ENCODE peak calls at places on chromosome 10, in eight cellular contexts. One of them, this sample, is unnamed.

GRCh38 chr10:3460420-3461128 is 288.0 kb upstream of the PITRM1 start:
- DNase-seq in astrocyte of the cerebellum: no peak
- DNase-seq in PC-9: no peak
- DNase-seq in WERI-Rb-1: no peak
- DNase-seq in AG10803: no peak
- DNase-seq in mesendoderm: no peak
- DNase-seq in SJSA1: peak
- DNase-seq in heart left ventricle: no peak
- DNase-seq in this sample: no peak

GRCh38 chr10:8398771-8399170 is 344.3 kb downstream of the GATA3 start:
- DNase-seq in heart left ventricle: no peak
- DNase-seq in AG10803: no peak
- DNase-seq in WERI-Rb-1: no peak
- DNase-seq in PC-9: no peak
- DNase-seq in astrocyte of the cerebellum: no peak
- DNase-seq in SJSA1: no peak
- DNase-seq in mesendoderm: no peak
- DNase-seq in this sample: no peak

GRCh38 chr10:42985436-42986316 is 91.2 kb upstream of the RET start:
- DNase-seq in PC-9: no peak
- DNase-seq in WERI-Rb-1: no peak
- DNase-seq in mesendoderm: no peak
- DNase-seq in astrocyte of the cerebellum: no peak
- DNase-seq in heart left ventricle: no peak
- DNase-seq in SJSA1: peak
- DNase-seq in AG10803: no peak
- DNase-seq in this sample: no peak

GRCh38 chr10:110863361-110863760 is 8.4 kb upstream of the PDCD4 start:
- DNase-seq in PC-9: no peak
- DNase-seq in astrocyte of the cerebellum: no peak
- DNase-seq in WERI-Rb-1: no peak
- DNase-seq in heart left ventricle: no peak
- DNase-seq in SJSA1: no peak
- DNase-seq in mesendoderm: no peak
- DNase-seq in AG10803: peak
- DNase-seq in this sample: no peak

GRCh38 chr10:49521062-49521461 is 17.9 kb downstream of the ERCC6 start:
- DNase-seq in SJSA1: no peak
- DNase-seq in heart left ventricle: no peak
- DNase-seq in mesendoderm: no peak
- DNase-seq in WERI-Rb-1: no peak
- DNase-seq in astrocyte of the cerebellum: no peak
- DNase-seq in PC-9: no peak
- DNase-seq in AG10803: no peak
- DNase-seq in this sample: no peak

GRCh38 chr10:22379059-22379458 is 33.8 kb downstream of the SPAG6 start:
- DNase-seq in astrocyte of the cerebellum: no peak
- DNase-seq in mesendoderm: no peak
- DNase-seq in SJSA1: no peak
- DNase-seq in WERI-Rb-1: no peak
- DNase-seq in heart left ventricle: no peak
- DNase-seq in AG10803: no peak
- DNase-seq in PC-9: no peak
- DNase-seq in this sample: no peak

GRCh38 chr10:75765705-75766104 is 334.3 kb downstream of the LRMDA start:
- DNase-seq in mesendoderm: no peak
- DNase-seq in PC-9: no peak
- DNase-seq in AG10803: no peak
- DNase-seq in WERI-Rb-1: no peak
- DNase-seq in astrocyte of the cerebellum: no peak
- DNase-seq in heart left ventricle: no peak
- DNase-seq in SJSA1: no peak
- DNase-seq in this sample: no peak

GRCh38 chr10:85682621-85683020 is 684.0 kb downstream of the GRID1 start:
- DNase-seq in mesendoderm: no peak
- DNase-seq in astrocyte of the cerebellum: no peak
- DNase-seq in heart left ventricle: no peak
- DNase-seq in PC-9: no peak
- DNase-seq in SJSA1: no peak
- DNase-seq in AG10803: no peak
- DNase-seq in WERI-Rb-1: no peak
- DNase-seq in this sample: no peak

GRCh38 chr10:93436577-93436976 is 45.6 kb downstream of the MYOF start:
- DNase-seq in astrocyte of the cerebellum: peak
- DNase-seq in SJSA1: peak
- DNase-seq in mesendoderm: peak
- DNase-seq in AG10803: peak
- DNase-seq in WERI-Rb-1: no peak
- DNase-seq in heart left ventricle: peak
- DNase-seq in PC-9: peak
- DNase-seq in this sample: peak

GRCh38 chr10:124736491-124737136 is 7.6 kb downstream of the FAM53B start:
- DNase-seq in astrocyte of the cerebellum: no peak
- DNase-seq in AG10803: peak
- DNase-seq in heart left ventricle: peak
- DNase-seq in PC-9: no peak
- DNase-seq in WERI-Rb-1: peak
- DNase-seq in mesendoderm: no peak
- DNase-seq in SJSA1: peak
- DNase-seq in this sample: no peak

GRCh38 chr10:113745374-113745773 is 6.1 kb upstream of the PLEKHS1 start:
- DNase-seq in astrocyte of the cerebellum: no peak
- DNase-seq in SJSA1: no peak
- DNase-seq in WERI-Rb-1: no peak
- DNase-seq in heart left ventricle: no peak
- DNase-seq in PC-9: no peak
- DNase-seq in mesendoderm: no peak
- DNase-seq in AG10803: no peak
- DNase-seq in this sample: no peak

GRCh38 chr10:103916254-103916653 is 1.7 kb downstream of the STN1 start:
- DNase-seq in PC-9: no peak
- DNase-seq in SJSA1: no peak
- DNase-seq in AG10803: no peak
- DNase-seq in WERI-Rb-1: no peak
- DNase-seq in astrocyte of the cerebellum: no peak
- DNase-seq in mesendoderm: no peak
- DNase-seq in heart left ventricle: no peak
- DNase-seq in this sample: no peak
- H3K4me3 ChIP-seq in PC-9: peak
- H3K4me3 ChIP-seq in SJSA1: no peak
- H3K4me3 ChIP-seq in AG10803: no peak
- H3K4me3 ChIP-seq in WERI-Rb-1: no peak
- H3K4me3 ChIP-seq in astrocyte of the cerebellum: peak
- H3K4me3 ChIP-seq in mesendoderm: no peak
- H3K4me3 ChIP-seq in heart left ventricle: peak
- H3K4me3 ChIP-seq in this sample: peak

DNA sequence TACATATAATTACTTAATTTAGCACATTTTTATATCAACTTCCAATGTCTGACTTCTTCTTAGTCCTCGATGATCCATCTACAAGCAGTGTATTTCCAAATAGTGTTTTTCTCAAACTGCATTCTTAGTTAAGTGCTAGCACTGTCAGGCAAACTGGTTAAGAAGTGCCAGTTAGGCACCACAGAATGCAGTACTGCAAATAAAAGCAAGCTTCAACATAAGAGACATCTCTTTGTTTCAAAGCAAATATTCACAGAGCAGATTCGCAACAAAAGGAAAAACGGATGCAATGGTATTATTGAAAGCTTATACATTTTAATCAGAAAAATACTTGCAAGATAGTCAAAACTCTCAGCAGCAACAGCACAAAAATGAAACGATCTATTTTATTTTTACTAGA is 82.2 kb downstream of the FGFR2 start:
- DNase-seq in mesendoderm: no peak
- DNase-seq in AG10803: no peak
- DNase-seq in astrocyte of the cerebellum: no peak
- DNase-seq in SJSA1: no peak
- DNase-seq in PC-9: no peak
- DNase-seq in heart left ventricle: no peak
- DNase-seq in WERI-Rb-1: no peak
- DNase-seq in this sample: no peak
- H3K4me3 ChIP-seq in mesendoderm: no peak
- H3K4me3 ChIP-seq in AG10803: no peak
- H3K4me3 ChIP-seq in astrocyte of the cerebellum: no peak
- H3K4me3 ChIP-seq in SJSA1: no peak
- H3K4me3 ChIP-seq in PC-9: no peak
- H3K4me3 ChIP-seq in heart left ventricle: no peak
- H3K4me3 ChIP-seq in WERI-Rb-1: no peak
- H3K4me3 ChIP-seq in this sample: no peak

GRCh38 chr10:78757542-78757941 is 311.2 kb upstream of the ZMIZ1 start:
- DNase-seq in mesendoderm: peak
- DNase-seq in astrocyte of the cerebellum: no peak
- DNase-seq in SJSA1: peak
- DNase-seq in PC-9: peak
- DNase-seq in heart left ventricle: peak
- DNase-seq in WERI-Rb-1: no peak
- DNase-seq in AG10803: peak
- DNase-seq in this sample: peak

GRCh38 chr10:78755075-78755695 is 313.6 kb upstream of the ZMIZ1 start:
- DNase-seq in PC-9: no peak
- DNase-seq in SJSA1: no peak
- DNase-seq in heart left ventricle: peak
- DNase-seq in astrocyte of the cerebellum: no peak
- DNase-seq in WERI-Rb-1: no peak
- DNase-seq in AG10803: no peak
- DNase-seq in mesendoderm: no peak
- DNase-seq in this sample: no peak

GRCh38 chr10:78755877-78756455 is 312.8 kb upstream of the ZMIZ1 start:
- DNase-seq in astrocyte of the cerebellum: no peak
- DNase-seq in AG10803: no peak
- DNase-seq in heart left ventricle: no peak
- DNase-seq in mesendoderm: no peak
- DNase-seq in WERI-Rb-1: no peak
- DNase-seq in SJSA1: no peak
- DNase-seq in PC-9: no peak
- DNase-seq in this sample: no peak

GRCh38 chr10:78758176-78758575 is 310.6 kb upstream of the ZMIZ1 start:
- DNase-seq in astrocyte of the cerebellum: no peak
- DNase-seq in AG10803: no peak
- DNase-seq in mesendoderm: no peak
- DNase-seq in PC-9: no peak
- DNase-seq in SJSA1: no peak
- DNase-seq in WERI-Rb-1: no peak
- DNase-seq in heart left ventricle: no peak
- DNase-seq in this sample: no peak

GRCh38 chr10:78756604-78757442 is 311.9 kb upstream of the ZMIZ1 start:
- DNase-seq in AG10803: peak
- DNase-seq in PC-9: peak
- DNase-seq in heart left ventricle: peak
- DNase-seq in WERI-Rb-1: no peak
- DNase-seq in SJSA1: peak
- DNase-seq in mesendoderm: peak
- DNase-seq in astrocyte of the cerebellum: peak
- DNase-seq in this sample: peak
- H3K4me3 ChIP-seq in AG10803: no peak
- H3K4me3 ChIP-seq in PC-9: peak
- H3K4me3 ChIP-seq in heart left ventricle: no peak
- H3K4me3 ChIP-seq in WERI-Rb-1: no peak
- H3K4me3 ChIP-seq in SJSA1: no peak
- H3K4me3 ChIP-seq in mesendoderm: no peak
- H3K4me3 ChIP-seq in astrocyte of the cerebellum: no peak
- H3K4me3 ChIP-seq in this sample: no peak

GRCh38 chr10:97366572-97366971 is 32.0 kb upstream of the FRAT2 start:
- DNase-seq in SJSA1: no peak
- DNase-seq in PC-9: no peak
- DNase-seq in AG10803: no peak
- DNase-seq in mesendoderm: no peak
- DNase-seq in heart left ventricle: no peak
- DNase-seq in astrocyte of the cerebellum: no peak
- DNase-seq in WERI-Rb-1: no peak
- DNase-seq in this sample: no peak

GRCh38 chr10:97367126-97367649 is 32.7 kb upstream of the FRAT2 start:
- DNase-seq in SJSA1: no peak
- DNase-seq in WERI-Rb-1: no peak
- DNase-seq in mesendoderm: no peak
- DNase-seq in PC-9: no peak
- DNase-seq in astrocyte of the cerebellum: no peak
- DNase-seq in AG10803: no peak
- DNase-seq in heart left ventricle: no peak
- DNase-seq in this sample: no peak

GRCh38 chr10:97362310-97363033 is 27.9 kb upstream of the FRAT2 start:
- DNase-seq in AG10803: no peak
- DNase-seq in WERI-Rb-1: no peak
- DNase-seq in PC-9: no peak
- DNase-seq in astrocyte of the cerebellum: no peak
- DNase-seq in SJSA1: no peak
- DNase-seq in mesendoderm: no peak
- DNase-seq in heart left ventricle: no peak
- DNase-seq in this sample: no peak

GRCh38 chr10:97363071-97363470 is 28.5 kb upstream of the FRAT2 start:
- DNase-seq in SJSA1: no peak
- DNase-seq in AG10803: no peak
- DNase-seq in WERI-Rb-1: no peak
- DNase-seq in heart left ventricle: no peak
- DNase-seq in astrocyte of the cerebellum: no peak
- DNase-seq in mesendoderm: no peak
- DNase-seq in PC-9: no peak
- DNase-seq in this sample: no peak

DNA sequence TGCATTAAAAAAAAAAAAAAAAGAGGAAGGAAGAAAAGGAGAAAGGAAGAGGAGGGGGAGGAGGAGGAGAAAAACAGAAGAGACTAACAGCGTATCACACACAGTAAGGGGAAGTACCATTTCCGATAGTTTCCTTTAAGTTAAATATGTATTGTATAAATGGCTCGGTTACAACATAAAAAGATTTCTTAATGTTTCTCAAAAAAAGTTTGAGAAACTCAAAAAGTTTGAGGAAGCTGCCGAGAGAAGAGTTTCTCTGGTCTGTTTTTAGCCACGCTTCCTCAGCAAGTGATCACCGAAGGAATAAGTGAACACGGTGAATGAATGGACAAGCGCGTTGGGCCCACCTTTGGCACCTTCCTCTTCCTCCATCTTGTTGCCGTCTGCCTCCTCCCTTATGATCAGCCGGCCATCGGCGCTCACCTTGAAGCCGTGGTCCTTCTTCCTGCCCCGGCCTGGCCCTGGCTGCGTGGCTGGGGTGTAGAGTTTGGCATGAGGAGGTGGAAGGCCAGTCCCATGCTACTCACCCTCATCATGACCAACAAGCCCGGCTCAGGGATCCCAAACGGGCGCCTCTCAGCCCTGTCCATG is 31.3 kb upstream of the FRAT2 start:
- DNase-seq in SJSA1: no peak
- DNase-seq in WERI-Rb-1: no peak
- DNase-seq in AG10803: no peak
- DNase-seq in mesendoderm: no peak
- DNase-seq in astrocyte of the cerebellum: no peak
- DNase-seq in heart left ventricle: no peak
- DNase-seq in PC-9: no peak
- DNase-seq in this sample: no peak
- H3K4me3 ChIP-seq in SJSA1: no peak
- H3K4me3 ChIP-seq in WERI-Rb-1: no peak
- H3K4me3 ChIP-seq in AG10803: no peak
- H3K4me3 ChIP-seq in mesendoderm: no peak
- H3K4me3 ChIP-seq in astrocyte of the cerebellum: no peak
- H3K4me3 ChIP-seq in heart left ventricle: no peak
- H3K4me3 ChIP-seq in PC-9: no peak
- H3K4me3 ChIP-seq in this sample: no peak

DNA sequence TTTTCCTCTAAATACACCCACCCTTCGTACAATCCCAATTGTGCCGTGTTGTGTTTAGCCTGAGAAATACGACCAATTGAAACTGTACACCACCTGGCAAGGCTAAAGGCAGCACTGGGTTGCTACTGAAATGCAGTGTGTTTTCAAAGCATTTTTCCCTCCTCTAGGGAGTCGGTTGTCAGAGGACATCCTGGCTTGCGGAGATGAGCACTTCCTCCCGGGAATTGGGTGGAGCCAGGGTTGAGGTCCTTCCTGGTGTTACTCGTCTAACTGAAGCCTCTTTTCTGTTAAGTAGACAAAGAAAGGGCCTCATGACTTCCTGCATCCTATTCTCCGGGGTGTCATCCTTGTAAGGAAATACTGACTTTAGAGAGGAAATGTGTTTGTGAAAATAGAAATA is 133.4 kb downstream of the MTPAP start:
- DNase-seq in AG10803: peak
- DNase-seq in WERI-Rb-1: no peak
- DNase-seq in mesendoderm: peak
- DNase-seq in heart left ventricle: peak
- DNase-seq in SJSA1: no peak
- DNase-seq in astrocyte of the cerebellum: no peak
- DNase-seq in PC-9: no peak
- DNase-seq in this sample: peak
- H3K4me3 ChIP-seq in AG10803: no peak
- H3K4me3 ChIP-seq in WERI-Rb-1: no peak
- H3K4me3 ChIP-seq in mesendoderm: no peak
- H3K4me3 ChIP-seq in heart left ventricle: peak
- H3K4me3 ChIP-seq in SJSA1: no peak
- H3K4me3 ChIP-seq in astrocyte of the cerebellum: no peak
- H3K4me3 ChIP-seq in PC-9: no peak
- H3K4me3 ChIP-seq in this sample: no peak